ENCODE peak calls at places on chromosomes 16 and 17, in nine cellular contexts. S, N, T, I, Q, C, E, H and V are unnamed samples.

GRCh38 chr16:84075376-84075775 is 32.8 kb upstream of the SLC38A8 start:
- DNase-seq in S (no peak), N (no peak), T (no peak), I (no peak), Q (no peak), C (no peak), E (no peak), H (no peak), V (no peak)

GRCh38 chr16:68234188-68235104 is 1.5 kb downstream of the ESRP2 start:
- DNase-seq in S (peak), N (no peak), T (no peak), I (no peak), Q (no peak), C (no peak), E (peak), H (no peak), V (no peak)

GRCh38 chr17:65589321-65589720 is 27.9 kb upstream of the AXIN2 start:
- DNase-seq in S (no peak), N (no peak), T (no peak), I (no peak), Q (no peak), C (no peak), E (no peak), H (no peak), V (no peak)

GRCh38 chr17:1644493-1645206 is 882 bp downstream of the SCARF1 start:
- DNase-seq in S (no peak), N (peak), T (peak), I (no peak), Q (no peak), C (no peak), E (no peak), H (no peak), V (peak)

GRCh38 chr16:57071840-57072541 is 20.4 kb upstream of the CPNE2 start:
- DNase-seq in S (no peak), N (no peak), T (peak), I (no peak), Q (peak), C (no peak), E (no peak), H (no peak), V (no peak)

GRCh38 chr17:37848690-37849616 is 75.3 kb upstream of the TBC1D3K start:
- DNase-seq in S (peak), N (peak), T (peak), I (no peak), Q (no peak), C (no peak), E (no peak), H (no peak), V (peak)

GRCh38 chr16:23496826-23497542 is 13.3 kb downstream of the GGA2 start:
- DNase-seq in S (no peak), N (no peak), T (peak), I (no peak), Q (no peak), C (no peak), E (peak), H (no peak), V (no peak)

GRCh38 chr17:28347261-28347891 is 10.0 kb downstream of the POLDIP2 start:
- DNase-seq in S (peak), N (no peak), T (peak), I (no peak), Q (no peak), C (no peak), E (peak), H (no peak), V (no peak)

GRCh38 chr16:86167061-86167460 is 268.1 kb downstream of the IRF8 start:
- DNase-seq in S (no peak), N (no peak), T (no peak), I (no peak), Q (no peak), C (no peak), E (no peak), H (no peak), V (no peak)

GRCh38 chr17:34131386-34131785 is 123.7 kb upstream of the CCL2 start:
- DNase-seq in S (no peak), N (no peak), T (no peak), I (no peak), Q (no peak), C (no peak), E (no peak), H (no peak), V (no peak)

GRCh38 chr17:2177235-2177811 is 122.4 kb downstream of the HIC1 start:
- DNase-seq in S (no peak), N (no peak), T (peak), I (no peak), Q (no peak), C (no peak), E (no peak), H (no peak), V (no peak)

GRCh38 chr17:39177256-39177655 is 11.3 kb upstream of the ARL5C start:
- DNase-seq in S (no peak), N (no peak), T (no peak), I (no peak), Q (no peak), C (no peak), E (no peak), H (no peak), V (no peak)

GRCh38 chr16:23670137-23670776 is 8.4 kb upstream of the PLK1 start:
- DNase-seq in S (peak), N (peak), T (peak), I (no peak), Q (no peak), C (no peak), E (no peak), H (no peak), V (peak)

GRCh38 chr17:15348030-15348429 is 6.6 kb upstream of the TEKT3 start:
- DNase-seq in S (no peak), N (no peak), T (no peak), I (no peak), Q (no peak), C (no peak), E (no peak), H (no peak), V (no peak)